ENCODE peak calls at places on chromosome 13, in six cellular contexts. One of them, this sample, is unnamed.

GRCh38 chr13:30577381-30577780 is 40.3 kb upstream of the USPL1 start:
- DNase-seq in activated CD4-positive, alpha-beta memory T cell treated with anti-CD3 and anti-CD28 coated beads, Interleukin-2, amount 10 ng/mL, durations not matched to agents 7 days and 5 days: peak; percentile 76
- DNase-seq in Kasumi-1: no peak
- DNase-seq in activated effector memory CD4-positive, alpha-beta T cell treated with Interleukin-2 at 50 U/mL for 16 hours: peak; percentile 29
- DNase-seq in EH: peak; percentile 95
- DNase-seq in ELR: peak; percentile 96
- DNase-seq in this sample: no peak

GRCh38 chr13:78376822-78377221 is 226.5 kb downstream of the POU4F1 start:
- DNase-seq in activated CD4-positive, alpha-beta memory T cell treated with anti-CD3 and anti-CD28 coated beads, Interleukin-2, amount 10 ng/mL, durations not matched to agents 7 days and 5 days: no peak
- DNase-seq in Kasumi-1: no peak
- DNase-seq in activated effector memory CD4-positive, alpha-beta T cell treated with Interleukin-2 at 50 U/mL for 16 hours: no peak
- DNase-seq in EH: no peak
- DNase-seq in ELR: no peak
- DNase-seq in this sample: no peak

GRCh38 chr13:37168922-37169321 is 63.5 kb upstream of the CSNK1A1L start:
- DNase-seq in activated CD4-positive, alpha-beta memory T cell treated with anti-CD3 and anti-CD28 coated beads, Interleukin-2, amount 10 ng/mL, durations not matched to agents 7 days and 5 days: no peak
- DNase-seq in Kasumi-1: no peak
- DNase-seq in activated effector memory CD4-positive, alpha-beta T cell treated with Interleukin-2 at 50 U/mL for 16 hours: no peak
- DNase-seq in EH: no peak
- DNase-seq in ELR: no peak
- DNase-seq in this sample: no peak

GRCh38 chr13:21069561-21070004 is 8.2 kb upstream of the LATS2 start:
- DNase-seq in activated CD4-positive, alpha-beta memory T cell treated with anti-CD3 and anti-CD28 coated beads, Interleukin-2, amount 10 ng/mL, durations not matched to agents 7 days and 5 days: no peak
- DNase-seq in Kasumi-1: no peak
- DNase-seq in activated effector memory CD4-positive, alpha-beta T cell treated with Interleukin-2 at 50 U/mL for 16 hours: no peak
- DNase-seq in EH: peak; percentile 98
- DNase-seq in ELR: peak; percentile 98
- DNase-seq in this sample: no peak

GRCh38 chr13:32001769-32002168 is 29.8 kb upstream of the FRY start:
- DNase-seq in activated CD4-positive, alpha-beta memory T cell treated with anti-CD3 and anti-CD28 coated beads, Interleukin-2, amount 10 ng/mL, durations not matched to agents 7 days and 5 days: no peak
- DNase-seq in Kasumi-1: no peak
- DNase-seq in activated effector memory CD4-positive, alpha-beta T cell treated with Interleukin-2 at 50 U/mL for 16 hours: no peak
- DNase-seq in EH: no peak
- DNase-seq in ELR: no peak
- DNase-seq in this sample: no peak

GRCh38 chr13:111090169-111090568 is 24.9 kb upstream of the ARHGEF7 start:
- DNase-seq in activated CD4-positive, alpha-beta memory T cell treated with anti-CD3 and anti-CD28 coated beads, Interleukin-2, amount 10 ng/mL, durations not matched to agents 7 days and 5 days: no peak
- DNase-seq in Kasumi-1: no peak
- DNase-seq in activated effector memory CD4-positive, alpha-beta T cell treated with Interleukin-2 at 50 U/mL for 16 hours: no peak
- DNase-seq in EH: no peak
- DNase-seq in ELR: no peak
- DNase-seq in this sample: no peak

GRCh38 chr13:41274881-41275280 is 11.5 kb upstream of the MTRF1 start:
- DNase-seq in activated CD4-positive, alpha-beta memory T cell treated with anti-CD3 and anti-CD28 coated beads, Interleukin-2, amount 10 ng/mL, durations not matched to agents 7 days and 5 days: no peak
- DNase-seq in Kasumi-1: no peak
- DNase-seq in activated effector memory CD4-positive, alpha-beta T cell treated with Interleukin-2 at 50 U/mL for 16 hours: no peak
- DNase-seq in EH: peak; percentile 39
- DNase-seq in ELR: no peak
- DNase-seq in this sample: no peak

GRCh38 chr13:79413521-79413920 is 7.5 kb upstream of the RBM26 start:
- DNase-seq in activated CD4-positive, alpha-beta memory T cell treated with anti-CD3 and anti-CD28 coated beads, Interleukin-2, amount 10 ng/mL, durations not matched to agents 7 days and 5 days: no peak
- DNase-seq in Kasumi-1: no peak
- DNase-seq in activated effector memory CD4-positive, alpha-beta T cell treated with Interleukin-2 at 50 U/mL for 16 hours: no peak
- DNase-seq in EH: no peak
- DNase-seq in ELR: peak; percentile 37
- DNase-seq in this sample: no peak

GRCh38 chr13:37769078-37769477 is 100.5 kb downstream of the TRPC4 start:
- DNase-seq in activated CD4-positive, alpha-beta memory T cell treated with anti-CD3 and anti-CD28 coated beads, Interleukin-2, amount 10 ng/mL, durations not matched to agents 7 days and 5 days: no peak
- DNase-seq in Kasumi-1: no peak
- DNase-seq in activated effector memory CD4-positive, alpha-beta T cell treated with Interleukin-2 at 50 U/mL for 16 hours: no peak
- DNase-seq in EH: no peak
- DNase-seq in ELR: peak; percentile 33
- DNase-seq in this sample: no peak

GRCh38 chr13:113061271-113061625 is 44.3 kb upstream of the F7 start:
- DNase-seq in activated CD4-positive, alpha-beta memory T cell treated with anti-CD3 and anti-CD28 coated beads, Interleukin-2, amount 10 ng/mL, durations not matched to agents 7 days and 5 days: no peak
- DNase-seq in Kasumi-1: no peak
- DNase-seq in activated effector memory CD4-positive, alpha-beta T cell treated with Interleukin-2 at 50 U/mL for 16 hours: no peak
- DNase-seq in EH: no peak
- DNase-seq in ELR: no peak
- DNase-seq in this sample: no peak

GRCh38 chr13:78182813-78183212 is 264.2 kb upstream of the EDNRB start:
- DNase-seq in activated CD4-positive, alpha-beta memory T cell treated with anti-CD3 and anti-CD28 coated beads, Interleukin-2, amount 10 ng/mL, durations not matched to agents 7 days and 5 days: no peak
- DNase-seq in Kasumi-1: no peak
- DNase-seq in activated effector memory CD4-positive, alpha-beta T cell treated with Interleukin-2 at 50 U/mL for 16 hours: no peak
- DNase-seq in EH: no peak
- DNase-seq in ELR: peak; percentile 66
- DNase-seq in this sample: no peak

GRCh38 chr13:48500652-48501197 is 32.2 kb downstream of the RCBTB2 start:
- DNase-seq in activated CD4-positive, alpha-beta memory T cell treated with anti-CD3 and anti-CD28 coated beads, Interleukin-2, amount 10 ng/mL, durations not matched to agents 7 days and 5 days: no peak
- DNase-seq in Kasumi-1: peak; percentile 95
- DNase-seq in activated effector memory CD4-positive, alpha-beta T cell treated with Interleukin-2 at 50 U/mL for 16 hours: no peak
- DNase-seq in EH: peak; percentile 88
- DNase-seq in ELR: peak; percentile 85
- DNase-seq in this sample: no peak

GRCh38 chr13:114155320-114155719 is 22.9 kb upstream of the RASA3 start:
- DNase-seq in activated CD4-positive, alpha-beta memory T cell treated with anti-CD3 and anti-CD28 coated beads, Interleukin-2, amount 10 ng/mL, durations not matched to agents 7 days and 5 days: no peak
- DNase-seq in Kasumi-1: no peak
- DNase-seq in activated effector memory CD4-positive, alpha-beta T cell treated with Interleukin-2 at 50 U/mL for 16 hours: no peak
- DNase-seq in EH: no peak
- DNase-seq in ELR: no peak
- DNase-seq in this sample: no peak

GRCh38 chr13:112760931-112761330 is 71.1 kb downstream of the ATP11A start:
- DNase-seq in activated CD4-positive, alpha-beta memory T cell treated with anti-CD3 and anti-CD28 coated beads, Interleukin-2, amount 10 ng/mL, durations not matched to agents 7 days and 5 days: no peak
- DNase-seq in Kasumi-1: no peak
- DNase-seq in activated effector memory CD4-positive, alpha-beta T cell treated with Interleukin-2 at 50 U/mL for 16 hours: no peak
- DNase-seq in EH: no peak
- DNase-seq in ELR: no peak
- DNase-seq in this sample: no peak

GRCh38 chr13:36224730-36225129 is 10.4 kb upstream of the SOHLH2 start:
- DNase-seq in activated CD4-positive, alpha-beta memory T cell treated with anti-CD3 and anti-CD28 coated beads, Interleukin-2, amount 10 ng/mL, durations not matched to agents 7 days and 5 days: no peak
- DNase-seq in Kasumi-1: no peak
- DNase-seq in activated effector memory CD4-positive, alpha-beta T cell treated with Interleukin-2 at 50 U/mL for 16 hours: no peak
- DNase-seq in EH: no peak
- DNase-seq in ELR: no peak
- DNase-seq in this sample: no peak

GRCh38 chr13:30569901-30570576 is 47.7 kb upstream of the USPL1 start:
- DNase-seq in activated CD4-positive, alpha-beta memory T cell treated with anti-CD3 and anti-CD28 coated beads, Interleukin-2, amount 10 ng/mL, durations not matched to agents 7 days and 5 days: no peak
- DNase-seq in Kasumi-1: no peak
- DNase-seq in activated effector memory CD4-positive, alpha-beta T cell treated with Interleukin-2 at 50 U/mL for 16 hours: no peak
- DNase-seq in EH: peak; percentile 97
- DNase-seq in ELR: peak; percentile 98
- DNase-seq in this sample: no peak

GRCh38 chr13:89136678-89137077 is 1465.5 kb downstream of the SLITRK5 start:
- DNase-seq in activated CD4-positive, alpha-beta memory T cell treated with anti-CD3 and anti-CD28 coated beads, Interleukin-2, amount 10 ng/mL, durations not matched to agents 7 days and 5 days: no peak
- DNase-seq in Kasumi-1: no peak
- DNase-seq in activated effector memory CD4-positive, alpha-beta T cell treated with Interleukin-2 at 50 U/mL for 16 hours: no peak
- DNase-seq in EH: no peak
- DNase-seq in ELR: peak; percentile 50
- DNase-seq in this sample: no peak

GRCh38 chr13:52925775-52926285 is 77.4 kb upstream of the PCDH8 start:
- DNase-seq in activated CD4-positive, alpha-beta memory T cell treated with anti-CD3 and anti-CD28 coated beads, Interleukin-2, amount 10 ng/mL, durations not matched to agents 7 days and 5 days: no peak
- DNase-seq in Kasumi-1: no peak
- DNase-seq in activated effector memory CD4-positive, alpha-beta T cell treated with Interleukin-2 at 50 U/mL for 16 hours: no peak
- DNase-seq in EH: no peak
- DNase-seq in ELR: no peak
- DNase-seq in this sample: no peak

GRCh38 chr13:112583592-112584277 is 4.2 kb downstream of the TUBGCP3 start:
- DNase-seq in activated CD4-positive, alpha-beta memory T cell treated with anti-CD3 and anti-CD28 coated beads, Interleukin-2, amount 10 ng/mL, durations not matched to agents 7 days and 5 days: no peak
- DNase-seq in Kasumi-1: peak; percentile 95
- DNase-seq in activated effector memory CD4-positive, alpha-beta T cell treated with Interleukin-2 at 50 U/mL for 16 hours: no peak
- DNase-seq in EH: no peak
- DNase-seq in ELR: no peak
- DNase-seq in this sample: no peak

GRCh38 chr13:54144809-54145208 is 1116.2 kb downstream of the OLFM4 start:
- DNase-seq in activated CD4-positive, alpha-beta memory T cell treated with anti-CD3 and anti-CD28 coated beads, Interleukin-2, amount 10 ng/mL, durations not matched to agents 7 days and 5 days: no peak
- DNase-seq in Kasumi-1: no peak
- DNase-seq in activated effector memory CD4-positive, alpha-beta T cell treated with Interleukin-2 at 50 U/mL for 16 hours: no peak
- DNase-seq in EH: no peak
- DNase-seq in ELR: no peak
- DNase-seq in this sample: no peak

GRCh38 chr13:31044658-31045620 is 112.5 kb downstream of the TEX26 start:
- DNase-seq in activated CD4-positive, alpha-beta memory T cell treated with anti-CD3 and anti-CD28 coated beads, Interleukin-2, amount 10 ng/mL, durations not matched to agents 7 days and 5 days: peak; percentile 75
- DNase-seq in Kasumi-1: no peak
- DNase-seq in activated effector memory CD4-positive, alpha-beta T cell treated with Interleukin-2 at 50 U/mL for 16 hours: peak; percentile 19
- DNase-seq in EH: no peak
- DNase-seq in ELR: peak; percentile 15
- DNase-seq in this sample: no peak

GRCh38 chr13:112466132-112467025 is 90.2 kb downstream of the SPACA7 start:
- DNase-seq in activated CD4-positive, alpha-beta memory T cell treated with anti-CD3 and anti-CD28 coated beads, Interleukin-2, amount 10 ng/mL, durations not matched to agents 7 days and 5 days: no peak
- DNase-seq in Kasumi-1: no peak
- DNase-seq in activated effector memory CD4-positive, alpha-beta T cell treated with Interleukin-2 at 50 U/mL for 16 hours: no peak
- DNase-seq in EH: no peak
- DNase-seq in ELR: no peak
- DNase-seq in this sample: no peak

GRCh38 chr13:73938375-73939070 is 195.7 kb downstream of the KLF12 start:
- DNase-seq in activated CD4-positive, alpha-beta memory T cell treated with anti-CD3 and anti-CD28 coated beads, Interleukin-2, amount 10 ng/mL, durations not matched to agents 7 days and 5 days: no peak
- DNase-seq in Kasumi-1: no peak
- DNase-seq in activated effector memory CD4-positive, alpha-beta T cell treated with Interleukin-2 at 50 U/mL for 16 hours: no peak
- DNase-seq in EH: peak; percentile 88
- DNase-seq in ELR: peak; percentile 95
- DNase-seq in this sample: no peak

GRCh38 chr13:111344471-111345191 is 24.2 kb downstream of the TEX29 start:
- DNase-seq in activated CD4-positive, alpha-beta memory T cell treated with anti-CD3 and anti-CD28 coated beads, Interleukin-2, amount 10 ng/mL, durations not matched to agents 7 days and 5 days: no peak
- DNase-seq in Kasumi-1: no peak
- DNase-seq in activated effector memory CD4-positive, alpha-beta T cell treated with Interleukin-2 at 50 U/mL for 16 hours: no peak
- DNase-seq in EH: peak; percentile 54
- DNase-seq in ELR: peak; percentile 51
- DNase-seq in this sample: no peak

GRCh38 chr13:112806761-112807652 is 117.2 kb downstream of the ATP11A start:
- DNase-seq in activated CD4-positive, alpha-beta memory T cell treated with anti-CD3 and anti-CD28 coated beads, Interleukin-2, amount 10 ng/mL, durations not matched to agents 7 days and 5 days: no peak
- DNase-seq in Kasumi-1: no peak
- DNase-seq in activated effector memory CD4-positive, alpha-beta T cell treated with Interleukin-2 at 50 U/mL for 16 hours: no peak
- DNase-seq in EH: no peak
- DNase-seq in ELR: no peak
- DNase-seq in this sample: peak; percentile 74